ENCODE peak calls at places on chromosomes 1 and 21, in eight cellular contexts. F, Y, W, P, U, R, S and E are unnamed samples.

GRCh38 chr1:21234779-21235178 is 55.5 kb downstream of the ECE1 start:
- DNase-seq in F (no peak), Y (no peak), W (no peak), P (peak), U (no peak), R (no peak), S (peak), E (peak)

GRCh38 chr1:51661081-51661518 is 44.2 kb downstream of the OSBPL9 start:
- DNase-seq in F (peak), Y (no peak), W (no peak), P (peak), U (no peak), R (no peak), S (peak), E (peak)

GRCh38 chr1:3902111-3902511 is 2.0 kb upstream of the C1orf174 start:
- DNase-seq in F (no peak), Y (no peak), W (no peak), P (no peak), U (peak), R (no peak), S (no peak), E (no peak)

GRCh38 chr1:172698224-172698623 is 39.3 kb downstream of the FASLG start:
- DNase-seq in F (no peak), Y (no peak), W (no peak), P (no peak), U (no peak), R (no peak), S (no peak), E (no peak)

GRCh38 chr1:69982992-69983391 is 222.4 kb downstream of the LRRC40 start:
- DNase-seq in F (peak), Y (no peak), W (no peak), P (peak), U (no peak), R (no peak), S (peak), E (peak)

GRCh38 chr1:23098463-23099170 is 70.0 kb downstream of the LUZP1 start:
- DNase-seq in F (peak), Y (peak), W (no peak), P (peak), U (no peak), R (peak), S (peak), E (peak)

GRCh38 chr1:196649990-196650389 is 1.9 kb upstream of the CFH start:
- DNase-seq in F (no peak), Y (no peak), W (no peak), P (no peak), U (no peak), R (no peak), S (no peak), E (no peak)

GRCh38 chr1:89780721-89781120 is 40.1 kb upstream of the LRRC8D start:
- DNase-seq in F (peak), Y (no peak), W (no peak), P (peak), U (no peak), R (no peak), S (peak), E (peak)

GRCh38 chr21:44985441-44986401 is 45.9 kb downstream of the SLX9 start:
- DNase-seq in F (no peak), Y (no peak), W (peak), P (no peak), U (peak), R (no peak), S (no peak), E (no peak)

GRCh38 chr1:54883349-54884102 is 3.5 kb downstream of the DHCR24 start:
- DNase-seq in F (no peak), Y (no peak), W (no peak), P (no peak), U (no peak), R (no peak), S (peak), E (peak)

GRCh38 chr1:28233264-28233606 is 406 bp upstream of the DNAJC8 start:
- DNase-seq in F (no peak), Y (no peak), W (no peak), P (no peak), U (no peak), R (no peak), S (no peak), E (no peak)
- H3K4me3 ChIP-seq in F (no peak), Y (peak), W (peak), P (peak), U (peak), R (peak), S (no peak), E (peak)

GRCh38 chr1:244863491-244864252 is 671 bp downstream of the HNRNPU start:
- DNase-seq in F (no peak), Y (no peak), W (peak), P (peak), U (peak), R (no peak), S (no peak), E (no peak)

GRCh38 chr1:244862699-244863490 is 1.4 kb downstream of the HNRNPU start:
- DNase-seq in F (peak), Y (peak), W (peak), P (peak), U (peak), R (peak), S (peak), E (peak)

GRCh38 chr1:244865820-244866219 is 1.5 kb upstream of the HNRNPU start:
- DNase-seq in F (no peak), Y (no peak), W (no peak), P (no peak), U (no peak), R (no peak), S (no peak), E (no peak)

GRCh38 chr1:244865028-244865371 is 657 bp upstream of the HNRNPU start:
- DNase-seq in F (no peak), Y (peak), W (no peak), P (no peak), U (no peak), R (peak), S (no peak), E (no peak)

DNA sequence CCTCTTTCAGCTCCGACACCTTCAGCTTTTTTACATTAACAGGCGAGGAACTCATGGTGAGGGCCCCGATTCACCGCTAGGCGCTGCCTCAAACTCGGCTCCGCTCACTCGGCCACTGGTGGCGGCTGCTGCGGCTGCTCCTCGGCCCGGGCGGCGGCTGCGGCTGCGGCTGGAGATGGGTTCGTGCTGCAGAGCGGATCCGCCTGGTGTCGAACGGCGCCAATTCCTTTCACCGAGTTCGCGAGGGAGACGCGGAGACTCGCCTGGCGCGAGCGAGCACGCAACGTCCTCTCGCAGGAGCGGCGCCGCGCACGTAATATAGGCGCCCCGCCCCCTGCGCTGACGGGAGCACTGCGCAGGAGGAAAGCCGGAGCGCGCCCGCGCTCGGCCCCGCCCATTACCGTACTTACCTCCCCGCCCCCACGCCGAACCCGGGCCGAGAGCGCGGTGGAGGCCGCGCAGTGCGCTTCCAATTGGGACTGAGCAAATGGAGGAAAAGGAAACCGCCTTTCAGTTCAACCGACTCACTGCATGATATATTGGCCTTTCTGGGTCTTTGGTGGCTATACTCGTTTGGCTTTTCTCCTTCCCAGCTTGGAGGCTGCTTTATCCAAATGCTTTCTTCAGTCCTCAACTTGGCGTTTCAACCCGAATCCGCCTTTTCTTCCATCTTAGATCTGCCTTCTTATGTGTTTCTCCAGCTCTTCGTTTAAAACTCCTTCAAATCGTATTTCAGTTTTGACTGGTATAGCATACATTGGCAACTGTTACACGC is at the start of gene HNRNPU:
- DNase-seq in F (peak), Y (peak), W (peak), P (peak), U (peak), R (peak), S (peak), E (peak)
- TF ChIP-seq CTCF in F (peak), Y (peak), W (no peak), P (peak), U (no peak), R (no peak), S (peak), E (peak)

GRCh38 chr1:150979723-150980056 is 2.4 kb upstream of the ANXA9 start:
- DNase-seq in F (no peak), Y (no peak), W (no peak), P (no peak), U (no peak), R (no peak), S (no peak), E (no peak)
- H3K4me3 ChIP-seq in F (no peak), Y (no peak), W (no peak), P (no peak), U (no peak), R (no peak), S (no peak), E (no peak)

GRCh38 chr1:108316545-108316944 is 72.7 kb upstream of the NBPF4 start:
- DNase-seq in F (no peak), Y (peak), W (no peak), P (peak), U (no peak), R (no peak), S (peak), E (peak)
- TF ChIP-seq CTCF in F (peak), Y (peak), W (no peak), P (peak), U (no peak), R (no peak), S (peak), E (peak)